ENCODE peak calls at places on chromosomes 12 and 14, in nine cellular contexts. One of them, this sample, is unnamed.
A peak's percentile ranks its signal among the peaks of the same experiment; 100 is the strongest.

GRCh38 chr14:84477996-84478395 is 1051.9 kb upstream of the FLRT2 start:
- DNase-seq in neural crest cell: no peak
- DNase-seq in GM10248: no peak
- DNase-seq in mesothelial cell of epicardium: no peak
- DNase-seq in OCI-LY7: no peak
- DNase-seq in Peyer's patch: no peak
- DNase-seq in endothelial cell: no peak
- DNase-seq in lower lobe of right lung: no peak
- DNase-seq in activated CD8-positive, alpha-beta T cell treated with anti-CD3 and anti-CD28 coated beads for 36 hours: no peak
- DNase-seq in this sample: no peak

GRCh38 chr12:50110762-50111416 is 1.1 kb upstream of the COX14 start:
- DNase-seq in neural crest cell: no peak
- DNase-seq in GM10248: peak; percentile 40
- DNase-seq in mesothelial cell of epicardium: no peak
- DNase-seq in OCI-LY7: peak; percentile 84
- DNase-seq in Peyer's patch: peak; percentile 87
- DNase-seq in endothelial cell: no peak
- DNase-seq in lower lobe of right lung: peak; percentile 83
- DNase-seq in activated CD8-positive, alpha-beta T cell treated with anti-CD3 and anti-CD28 coated beads for 36 hours: no peak
- DNase-seq in this sample: no peak

GRCh38 chr14:100816950-100817901 is 8.7 kb upstream of the MEG3 start:
- DNase-seq in neural crest cell: no peak
- DNase-seq in GM10248: no peak
- DNase-seq in mesothelial cell of epicardium: no peak
- DNase-seq in OCI-LY7: no peak
- DNase-seq in Peyer's patch: no peak
- DNase-seq in endothelial cell: no peak
- DNase-seq in lower lobe of right lung: no peak
- DNase-seq in activated CD8-positive, alpha-beta T cell treated with anti-CD3 and anti-CD28 coated beads for 36 hours: no peak
- DNase-seq in this sample: no peak

GRCh38 chr14:105409379-105409778 is 10.2 kb upstream of the MTA1 start:
- DNase-seq in neural crest cell: no peak
- DNase-seq in GM10248: no peak
- DNase-seq in mesothelial cell of epicardium: no peak
- DNase-seq in OCI-LY7: no peak
- DNase-seq in Peyer's patch: no peak
- DNase-seq in endothelial cell: no peak
- DNase-seq in lower lobe of right lung: peak; percentile 45
- DNase-seq in activated CD8-positive, alpha-beta T cell treated with anti-CD3 and anti-CD28 coated beads for 36 hours: no peak
- DNase-seq in this sample: no peak

GRCh38 chr12:49693931-49694439 is 13.2 kb downstream of the FMNL3 start:
- DNase-seq in neural crest cell: no peak
- DNase-seq in GM10248: no peak
- DNase-seq in mesothelial cell of epicardium: no peak
- DNase-seq in OCI-LY7: no peak
- DNase-seq in Peyer's patch: no peak
- DNase-seq in endothelial cell: no peak
- DNase-seq in lower lobe of right lung: no peak
- DNase-seq in activated CD8-positive, alpha-beta T cell treated with anti-CD3 and anti-CD28 coated beads for 36 hours: no peak
- DNase-seq in this sample: no peak

GRCh38 chr12:82527165-82527780 is 159.4 kb upstream of the TMTC2 start:
- DNase-seq in neural crest cell: peak; percentile 48
- DNase-seq in GM10248: peak; percentile 32
- DNase-seq in mesothelial cell of epicardium: no peak
- DNase-seq in OCI-LY7: peak; percentile 66
- DNase-seq in Peyer's patch: peak; percentile 50
- DNase-seq in endothelial cell: no peak
- DNase-seq in lower lobe of right lung: no peak
- DNase-seq in activated CD8-positive, alpha-beta T cell treated with anti-CD3 and anti-CD28 coated beads for 36 hours: peak; percentile 20
- DNase-seq in this sample: no peak

GRCh38 chr14:85415015-85415712 is 114.8 kb upstream of the FLRT2 start:
- DNase-seq in neural crest cell: no peak
- DNase-seq in GM10248: no peak
- DNase-seq in mesothelial cell of epicardium: peak; percentile 46
- DNase-seq in OCI-LY7: no peak
- DNase-seq in Peyer's patch: no peak
- DNase-seq in endothelial cell: no peak
- DNase-seq in lower lobe of right lung: no peak
- DNase-seq in activated CD8-positive, alpha-beta T cell treated with anti-CD3 and anti-CD28 coated beads for 36 hours: no peak
- DNase-seq in this sample: no peak

GRCh38 chr12:24045816-24046257 is 96.4 kb upstream of the SOX5 start:
- DNase-seq in neural crest cell: no peak
- DNase-seq in GM10248: no peak
- DNase-seq in mesothelial cell of epicardium: no peak
- DNase-seq in OCI-LY7: no peak
- DNase-seq in Peyer's patch: no peak
- DNase-seq in endothelial cell: no peak
- DNase-seq in lower lobe of right lung: no peak
- DNase-seq in activated CD8-positive, alpha-beta T cell treated with anti-CD3 and anti-CD28 coated beads for 36 hours: no peak
- DNase-seq in this sample: no peak

GRCh38 chr12:55728185-55728931 is 451 bp downstream of the CD63 start:
- DNase-seq in neural crest cell: no peak
- DNase-seq in GM10248: peak; percentile 32
- DNase-seq in mesothelial cell of epicardium: peak; percentile 61
- DNase-seq in OCI-LY7: peak; percentile 59
- DNase-seq in Peyer's patch: peak; percentile 83
- DNase-seq in endothelial cell: peak; percentile 73
- DNase-seq in lower lobe of right lung: peak; percentile 89
- DNase-seq in activated CD8-positive, alpha-beta T cell treated with anti-CD3 and anti-CD28 coated beads for 36 hours: peak; percentile 38
- DNase-seq in this sample: peak; percentile 28

GRCh38 chr14:24172871-24173281 is 996 bp downstream of the REC8 start:
- DNase-seq in neural crest cell: no peak
- DNase-seq in GM10248: no peak
- DNase-seq in mesothelial cell of epicardium: no peak
- DNase-seq in OCI-LY7: no peak
- DNase-seq in Peyer's patch: no peak
- DNase-seq in endothelial cell: no peak
- DNase-seq in lower lobe of right lung: no peak
- DNase-seq in activated CD8-positive, alpha-beta T cell treated with anti-CD3 and anti-CD28 coated beads for 36 hours: no peak
- DNase-seq in this sample: no peak

GRCh38 chr12:6863586-6864321 is 3.6 kb upstream of the TPI1 start:
- DNase-seq in neural crest cell: no peak
- DNase-seq in GM10248: no peak
- DNase-seq in mesothelial cell of epicardium: no peak
- DNase-seq in OCI-LY7: no peak
- DNase-seq in Peyer's patch: no peak
- DNase-seq in endothelial cell: no peak
- DNase-seq in lower lobe of right lung: no peak
- DNase-seq in activated CD8-positive, alpha-beta T cell treated with anti-CD3 and anti-CD28 coated beads for 36 hours: no peak
- DNase-seq in this sample: no peak

DNA sequence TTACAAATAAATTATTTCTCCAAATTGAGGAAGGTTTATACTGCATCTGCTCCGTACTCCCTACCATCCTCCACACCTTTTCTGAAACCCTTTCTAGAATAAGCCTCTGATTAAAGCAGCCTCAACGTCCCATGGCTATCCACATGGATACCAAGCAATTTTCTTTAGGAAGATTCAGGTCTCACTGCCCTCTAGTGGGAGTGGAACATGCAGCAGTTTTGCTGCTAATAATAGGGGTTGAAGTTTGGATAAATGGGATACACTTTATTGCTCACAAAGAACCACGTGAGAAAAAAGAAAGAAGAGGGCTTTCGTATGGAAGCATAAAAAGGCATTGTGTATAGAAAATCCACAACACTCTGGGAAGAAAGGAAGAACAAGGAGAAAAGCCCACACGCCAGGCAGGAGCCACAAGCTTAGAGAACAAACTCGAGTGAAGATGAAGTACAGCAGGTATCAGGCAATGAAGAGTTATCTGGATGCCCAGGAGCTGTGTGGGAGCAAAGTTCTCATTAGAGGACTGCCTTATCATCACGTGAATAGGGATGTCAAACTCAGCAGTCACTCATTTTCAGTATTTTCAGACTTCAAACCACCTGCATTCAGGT is 45.8 kb downstream of the CCER1 start:
- DNase-seq in neural crest cell: peak; percentile 30
- DNase-seq in GM10248: no peak
- DNase-seq in mesothelial cell of epicardium: peak; percentile 38
- DNase-seq in OCI-LY7: peak; percentile 11
- DNase-seq in Peyer's patch: no peak
- DNase-seq in endothelial cell: peak; percentile 47
- DNase-seq in lower lobe of right lung: no peak
- DNase-seq in activated CD8-positive, alpha-beta T cell treated with anti-CD3 and anti-CD28 coated beads for 36 hours: peak; percentile 3
- DNase-seq in this sample: peak; percentile 11
- TF ChIP-seq CTCF in neural crest cell: peak; percentile 82
- TF ChIP-seq CTCF in GM10248: peak; percentile 55
- TF ChIP-seq CTCF in mesothelial cell of epicardium: peak; percentile 78
- TF ChIP-seq CTCF in OCI-LY7: peak; percentile 73
- TF ChIP-seq CTCF in Peyer's patch: peak; percentile 58
- TF ChIP-seq CTCF in endothelial cell: peak; percentile 79
- TF ChIP-seq CTCF in lower lobe of right lung: peak; percentile 52
- TF ChIP-seq CTCF in activated CD8-positive, alpha-beta T cell treated with anti-CD3 and anti-CD28 coated beads for 36 hours: peak; percentile 35
- TF ChIP-seq CTCF in this sample: peak; percentile 89

DNA sequence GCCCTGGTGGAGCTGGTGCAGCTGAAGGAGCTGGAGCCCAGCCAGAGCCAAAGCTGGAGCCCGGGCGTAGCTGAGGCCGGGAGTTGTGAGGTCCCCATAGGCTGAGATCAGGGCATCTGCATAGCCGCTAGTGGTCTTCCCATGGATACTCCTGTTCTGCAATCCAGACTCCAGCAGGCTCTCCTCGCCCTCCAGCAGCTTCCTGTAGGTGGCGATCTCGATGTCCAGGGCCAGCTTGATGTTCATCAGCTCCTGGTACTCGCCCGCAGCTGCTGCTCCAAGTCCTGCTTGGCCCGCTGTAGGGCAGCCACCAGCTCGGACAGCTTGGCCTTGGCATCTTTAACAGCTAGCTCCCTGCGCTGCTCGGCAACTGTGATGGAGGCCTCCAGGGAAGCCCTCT is 966.1 kb downstream of the FSCB start:
- DNase-seq in neural crest cell: no peak
- DNase-seq in GM10248: no peak
- DNase-seq in mesothelial cell of epicardium: no peak
- DNase-seq in OCI-LY7: no peak
- DNase-seq in Peyer's patch: no peak
- DNase-seq in endothelial cell: peak; percentile 50
- DNase-seq in lower lobe of right lung: no peak
- DNase-seq in activated CD8-positive, alpha-beta T cell treated with anti-CD3 and anti-CD28 coated beads for 36 hours: no peak
- DNase-seq in this sample: no peak
- TF ChIP-seq CTCF in neural crest cell: peak; percentile 21
- TF ChIP-seq CTCF in GM10248: no peak
- TF ChIP-seq CTCF in mesothelial cell of epicardium: no peak
- TF ChIP-seq CTCF in OCI-LY7: peak; percentile 13
- TF ChIP-seq CTCF in Peyer's patch: no peak
- TF ChIP-seq CTCF in endothelial cell: no peak
- TF ChIP-seq CTCF in lower lobe of right lung: no peak
- TF ChIP-seq CTCF in activated CD8-positive, alpha-beta T cell treated with anti-CD3 and anti-CD28 coated beads for 36 hours: no peak
- TF ChIP-seq CTCF in this sample: no peak

GRCh38 chr12:108849653-108850052 is 7.7 kb downstream of the SSH1 start:
- DNase-seq in neural crest cell: no peak
- DNase-seq in GM10248: no peak
- DNase-seq in mesothelial cell of epicardium: no peak
- DNase-seq in OCI-LY7: no peak
- DNase-seq in Peyer's patch: no peak
- DNase-seq in endothelial cell: no peak
- DNase-seq in lower lobe of right lung: no peak
- DNase-seq in activated CD8-positive, alpha-beta T cell treated with anti-CD3 and anti-CD28 coated beads for 36 hours: no peak
- DNase-seq in this sample: no peak

GRCh38 chr12:108852674-108853073 is 4.7 kb downstream of the SSH1 start:
- DNase-seq in neural crest cell: no peak
- DNase-seq in GM10248: no peak
- DNase-seq in mesothelial cell of epicardium: no peak
- DNase-seq in OCI-LY7: no peak
- DNase-seq in Peyer's patch: no peak
- DNase-seq in endothelial cell: peak; percentile 34
- DNase-seq in lower lobe of right lung: no peak
- DNase-seq in activated CD8-positive, alpha-beta T cell treated with anti-CD3 and anti-CD28 coated beads for 36 hours: no peak
- DNase-seq in this sample: no peak

GRCh38 chr12:108853426-108853825 is 4.0 kb downstream of the SSH1 start:
- DNase-seq in neural crest cell: no peak
- DNase-seq in GM10248: no peak
- DNase-seq in mesothelial cell of epicardium: no peak
- DNase-seq in OCI-LY7: no peak
- DNase-seq in Peyer's patch: no peak
- DNase-seq in endothelial cell: no peak
- DNase-seq in lower lobe of right lung: no peak
- DNase-seq in activated CD8-positive, alpha-beta T cell treated with anti-CD3 and anti-CD28 coated beads for 36 hours: no peak
- DNase-seq in this sample: no peak

GRCh38 chr12:108854055-108854452 is 3.3 kb downstream of the SSH1 start:
- DNase-seq in neural crest cell: no peak
- DNase-seq in GM10248: no peak
- DNase-seq in mesothelial cell of epicardium: no peak
- DNase-seq in OCI-LY7: no peak
- DNase-seq in Peyer's patch: no peak
- DNase-seq in endothelial cell: no peak
- DNase-seq in lower lobe of right lung: no peak
- DNase-seq in activated CD8-positive, alpha-beta T cell treated with anti-CD3 and anti-CD28 coated beads for 36 hours: no peak
- DNase-seq in this sample: no peak

DNA sequence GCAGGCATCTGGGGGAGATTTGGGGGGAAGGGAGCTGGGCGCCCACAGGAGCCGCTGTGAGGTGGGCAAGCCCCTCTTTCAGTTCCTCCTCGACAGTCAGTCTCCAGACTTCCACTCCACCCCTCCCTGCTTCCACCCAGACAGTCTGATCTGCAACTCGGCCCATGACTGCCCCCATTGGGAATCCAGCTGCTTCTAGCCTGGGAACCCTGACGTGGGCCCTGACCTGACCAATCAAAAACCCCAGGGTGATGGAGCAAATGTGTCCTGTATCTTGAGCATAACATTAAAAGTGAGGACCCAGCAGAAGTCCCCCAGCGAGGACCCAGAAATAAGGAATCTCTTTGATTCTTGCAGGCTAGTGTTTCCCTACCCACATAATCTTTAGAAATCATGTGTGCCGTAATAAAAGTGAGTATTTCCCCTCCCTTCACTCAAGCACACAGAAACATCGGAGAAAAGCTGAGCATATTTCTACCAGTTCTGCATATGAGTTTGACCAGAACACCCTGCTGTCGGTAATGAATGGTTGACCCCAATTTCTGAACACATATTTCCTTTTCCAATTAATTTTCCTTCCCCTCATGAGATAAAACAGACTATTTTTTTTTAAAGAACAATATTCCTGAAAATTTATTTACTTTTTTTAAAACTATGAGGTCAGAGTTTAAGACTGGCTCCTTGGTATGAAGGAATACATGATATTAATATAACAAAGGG is 6.4 kb downstream of the SSH1 start:
- DNase-seq in neural crest cell: no peak
- DNase-seq in GM10248: peak; percentile 81
- DNase-seq in mesothelial cell of epicardium: no peak
- DNase-seq in OCI-LY7: peak; percentile 55
- DNase-seq in Peyer's patch: peak; percentile 56
- DNase-seq in endothelial cell: no peak
- DNase-seq in lower lobe of right lung: peak; percentile 68
- DNase-seq in activated CD8-positive, alpha-beta T cell treated with anti-CD3 and anti-CD28 coated beads for 36 hours: no peak
- DNase-seq in this sample: no peak
- TF ChIP-seq CTCF in neural crest cell: no peak
- TF ChIP-seq CTCF in GM10248: peak; percentile 35
- TF ChIP-seq CTCF in mesothelial cell of epicardium: no peak
- TF ChIP-seq CTCF in OCI-LY7: peak; percentile 39
- TF ChIP-seq CTCF in Peyer's patch: no peak
- TF ChIP-seq CTCF in endothelial cell: no peak
- TF ChIP-seq CTCF in lower lobe of right lung: peak; percentile 17
- TF ChIP-seq CTCF in activated CD8-positive, alpha-beta T cell treated with anti-CD3 and anti-CD28 coated beads for 36 hours: no peak
- TF ChIP-seq CTCF in this sample: no peak

DNA sequence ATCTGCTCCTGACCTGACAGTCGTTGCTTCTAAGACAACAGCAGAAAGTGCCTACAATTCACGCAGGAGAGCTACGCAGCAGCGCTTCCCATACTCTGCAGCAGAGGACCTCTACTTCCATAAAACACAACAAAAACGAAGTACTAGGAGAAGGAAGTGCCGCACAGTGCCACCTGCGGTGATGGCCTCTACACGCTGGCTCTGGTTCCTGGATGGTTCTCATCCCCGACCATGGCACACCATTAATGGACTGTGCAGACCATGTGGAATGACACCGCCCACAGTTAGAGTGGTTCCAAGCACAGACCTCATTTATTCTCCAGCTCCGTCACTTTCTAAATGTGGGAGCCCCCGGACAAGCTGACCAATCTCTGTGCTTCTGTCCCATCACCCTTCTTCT is 28.3 kb downstream of the TPCN1 start:
- DNase-seq in neural crest cell: no peak
- DNase-seq in GM10248: no peak
- DNase-seq in mesothelial cell of epicardium: no peak
- DNase-seq in OCI-LY7: no peak
- DNase-seq in Peyer's patch: no peak
- DNase-seq in endothelial cell: no peak
- DNase-seq in lower lobe of right lung: no peak
- DNase-seq in activated CD8-positive, alpha-beta T cell treated with anti-CD3 and anti-CD28 coated beads for 36 hours: no peak
- DNase-seq in this sample: no peak
- TF ChIP-seq CTCF in neural crest cell: no peak
- TF ChIP-seq CTCF in GM10248: no peak
- TF ChIP-seq CTCF in mesothelial cell of epicardium: no peak
- TF ChIP-seq CTCF in OCI-LY7: no peak
- TF ChIP-seq CTCF in Peyer's patch: no peak
- TF ChIP-seq CTCF in endothelial cell: no peak
- TF ChIP-seq CTCF in lower lobe of right lung: no peak
- TF ChIP-seq CTCF in activated CD8-positive, alpha-beta T cell treated with anti-CD3 and anti-CD28 coated beads for 36 hours: no peak
- TF ChIP-seq CTCF in this sample: no peak